ENCODE peak calls at places on chromosomes 5 and 9, in five cellular contexts. O is NCI-H345, A is Calu3, E is hepatocyte, R is left colon. F is an unnamed sample.

GRCh38 chr5:102481044-102481715 is 17.6 kb downstream of the SLCO6A1 start:
- DNase-seq in E (no peak), A (no peak), R (no peak), O (peak; percentile 62), F (no peak)

GRCh38 chr9:22813520-22813919 is 366.9 kb downstream of the DMRTA1 start:
- DNase-seq in O (no peak), A (no peak), R (no peak), E (peak; percentile 55), F (no peak)

GRCh38 chr9:88651682-88652633 is 117.0 kb downstream of the NXNL2 start:
- DNase-seq in E (peak; percentile 67), R (peak; percentile 69), A (no peak), O (no peak), F (peak; percentile 62)

GRCh38 chr5:181187500-181188213 is 17.3 kb downstream of the TRIM7 start:
- DNase-seq in E (peak; percentile 89), R (peak; percentile 66), A (peak; percentile 93), O (no peak), F (peak; percentile 68)

GRCh38 chr5:2569201-2569600 is 182.3 kb downstream of the IRX2 start:
- DNase-seq in A (no peak), E (no peak), R (no peak), O (no peak), F (no peak)

GRCh38 chr9:110027624-110028023 is 180.3 kb downstream of the C9orf152 start:
- DNase-seq in R (no peak), A (no peak), O (peak; percentile 17), E (no peak), F (no peak)

GRCh38 chr5:149957855-149958254 is 2.7 kb upstream of the SLC26A2 start:
- DNase-seq in O (no peak), A (no peak), R (no peak), E (peak; percentile 59), F (peak; percentile 33)

GRCh38 chr9:126116351-126117157 is 210.1 kb upstream of the MVB12B start:
- DNase-seq in A (no peak), E (no peak), O (peak; percentile 30), R (no peak), F (no peak)

GRCh38 chr5:170444181-170444580 is 55.0 kb upstream of the KCNMB1 start:
- DNase-seq in A (no peak), O (no peak), E (no peak), R (no peak), F (no peak)

GRCh38 chr5:127707209-127707608 is 4.0 kb downstream of the CCDC192 start:
- DNase-seq in O (no peak), R (no peak), E (no peak), A (no peak), F (no peak)

F was measured in mucosa of descending colon.